ENCODE peak calls at places on chromosomes 5 and 9, in eight cellular contexts. Z, M, C, N, P, S, Y and T are unnamed samples.

GRCh38 chr5:36689225-36689624 is 82.8 kb downstream of the SLC1A3 start:
- DNase-seq in Z (no peak), M (peak), C (no peak), Y (peak), S (no peak), N (peak), P (no peak), T (peak)

GRCh38 chr5:125660231-125660895 is 762.8 kb upstream of the GRAMD2B start:
- DNase-seq in S (no peak), Z (no peak), C (peak), N (no peak), Y (peak), M (no peak), P (no peak), T (no peak)

GRCh38 chr9:38643456-38644173 is 23.2 kb upstream of the ANKRD18A start:
- DNase-seq in M (no peak), P (no peak), C (no peak), Y (no peak), N (no peak), S (no peak), Z (no peak), T (no peak)

GRCh38 chr5:133580618-133581017 is 31.7 kb downstream of the FSTL4 start:
- DNase-seq in N (no peak), P (no peak), Y (no peak), S (no peak), Z (no peak), M (no peak), C (no peak), T (no peak)

GRCh38 chr9:82584349-82584846 is 478.5 kb downstream of the RASEF start:
- DNase-seq in Y (no peak), N (no peak), S (no peak), Z (no peak), M (no peak), P (no peak), C (no peak), T (no peak)

GRCh38 chr5:150645070-150645700 is 4.7 kb downstream of the SYNPO start:
- DNase-seq in P (peak), Y (peak), N (no peak), C (peak), S (no peak), M (no peak), Z (no peak), T (no peak)

GRCh38 chr5:143635146-143635752 is 176.7 kb upstream of the HMHB1 start:
- DNase-seq in Y (no peak), C (peak), P (peak), Z (no peak), N (peak), S (no peak), M (no peak), T (peak)

GRCh38 chr9:33289501-33289900 is 815 bp upstream of the NFX1 start:
- DNase-seq in Z (no peak), S (no peak), P (peak), N (no peak), M (peak), C (no peak), Y (no peak), T (no peak)

GRCh38 chr5:178069909-178070308 is 43.4 kb upstream of the N4BP3 start:
- DNase-seq in S (no peak), C (no peak), P (peak), Y (peak), M (no peak), Z (peak), N (peak), T (peak)

GRCh38 chr9:84230355-84231136 is 110.0 kb downstream of the SLC28A3 start:
- DNase-seq in N (no peak), C (peak), Z (peak), M (no peak), S (peak), P (no peak), Y (peak), T (no peak)

GRCh38 chr5:1502737-1503120 is 21.0 kb downstream of the LPCAT1 start:
- DNase-seq in M (no peak), C (no peak), Z (no peak), Y (no peak), N (no peak), P (no peak), S (no peak), T (no peak)

GRCh38 chr5:162911873-162912272 is 525.5 kb upstream of the CCNG1 start:
- DNase-seq in S (no peak), N (no peak), M (no peak), P (no peak), Y (no peak), Z (no peak), C (no peak), T (no peak)

GRCh38 chr5:158897444-158898160 is 202.1 kb downstream of the EBF1 start:
- DNase-seq in S (no peak), P (no peak), N (no peak), M (no peak), C (no peak), Y (no peak), Z (no peak), T (no peak)

GRCh38 chr5:109823597-109823996 is 133.9 kb downstream of the MAN2A1 start:
- DNase-seq in Y (peak), Z (no peak), C (peak), P (no peak), N (peak), S (no peak), M (no peak), T (peak)

GRCh38 chr5:139574641-139575312 is 13.6 kb downstream of the UBE2D2 start:
- DNase-seq in M (no peak), Y (peak), Z (no peak), C (peak), P (peak), S (no peak), N (peak), T (peak)

GRCh38 chr5:32711693-32712462 is 757 bp downstream of the NPR3 start:
- DNase-seq in C (no peak), P (no peak), S (no peak), M (no peak), Z (peak), N (peak), Y (peak), T (no peak)

GRCh38 chr9:115134941-115135340 is 17.0 kb upstream of the TNC start:
- DNase-seq in N (no peak), Z (no peak), S (peak), Y (no peak), C (no peak), M (no peak), P (no peak), T (no peak)

GRCh38 chr9:120985759-120986353 is 59.3 kb upstream of the TRAF1 start:
- DNase-seq in M (no peak), S (peak), Y (peak), Z (no peak), C (peak), P (peak), N (peak), T (peak)

GRCh38 chr5:62977641-62978040 is 399.0 kb downstream of the LRRC70 start:
- DNase-seq in N (no peak), P (no peak), Y (no peak), C (no peak), S (no peak), Z (no peak), M (no peak), T (no peak)

GRCh38 chr5:132070460-132071337 is 2.9 kb upstream of the CSF2 start:
- DNase-seq in P (no peak), N (no peak), Z (no peak), S (no peak), C (no peak), Y (peak), M (no peak), T (no peak)

GRCh38 chr5:55407059-55407684 is 99.4 kb downstream of the MTREX start:
- DNase-seq in Z (no peak), P (peak), S (peak), M (no peak), Y (peak), N (peak), C (peak), T (peak)

GRCh38 chr5:116528519-116529234 is 45.9 kb downstream of the SEMA6A start:
- DNase-seq in N (no peak), Z (no peak), S (no peak), P (no peak), M (no peak), Y (no peak), C (no peak), T (no peak)

GRCh38 chr9:78644359-78644758 is 347.4 kb downstream of the PSAT1 start:
- DNase-seq in Z (no peak), M (no peak), S (no peak), P (no peak), C (no peak), N (peak), Y (no peak), T (no peak)

GRCh38 chr9:138028596-138028995 is 151.0 kb downstream of the CACNA1B start:
- DNase-seq in P (no peak), N (no peak), Z (no peak), S (no peak), M (no peak), Y (no peak), C (no peak), T (no peak)

GRCh38 chr5:151205411-151205810 is 18.5 kb downstream of the CCDC69 start:
- DNase-seq in Z (no peak), P (no peak), N (no peak), M (peak), Y (no peak), C (no peak), S (no peak), T (no peak)

GRCh38 chr9:108186996-108187395 is 668.8 kb downstream of the ACTL7B start:
- DNase-seq in S (no peak), Y (peak), C (peak), M (no peak), P (no peak), N (no peak), Z (no peak), T (no peak)

GRCh38 chr5:124025306-124025705 is 513.3 kb downstream of the CSNK1G3 start:
- DNase-seq in P (no peak), N (no peak), S (no peak), Z (no peak), Y (no peak), M (no peak), C (no peak), T (no peak)

GRCh38 chr5:173802670-173803165 is 85.4 kb upstream of the CPEB4 start:
- DNase-seq in Y (peak), C (no peak), N (peak), M (no peak), P (peak), Z (no peak), S (no peak), T (peak)

GRCh38 chr9:132207839-132208615 is 46.2 kb downstream of the NTNG2 start:
- DNase-seq in Y (no peak), P (no peak), S (no peak), M (no peak), Z (no peak), N (no peak), C (no peak), T (no peak)

GRCh38 chr9:76349865-76350264 is 44.4 kb downstream of the RFK start:
- DNase-seq in C (no peak), N (no peak), Z (no peak), M (no peak), Y (no peak), P (no peak), S (no peak), T (no peak)

GRCh38 chr5:74296685-74297084 is 343.8 kb downstream of the ENC1 start:
- DNase-seq in N (peak), Y (no peak), C (no peak), Z (no peak), M (no peak), P (no peak), S (no peak), T (peak)

GRCh38 chr5:1795506-1795905 is 4.1 kb downstream of the MRPL36 start:
- DNase-seq in Z (no peak), C (no peak), P (no peak), S (no peak), M (no peak), Y (no peak), N (no peak), T (no peak)

GRCh38 chr5:131867524-131867923 is 70.7 kb upstream of the FNIP1 start:
- DNase-seq in M (no peak), S (no peak), P (no peak), N (no peak), C (no peak), Z (no peak), Y (no peak), T (no peak)

GRCh38 chr5:24742334-24742733 is 97.6 kb upstream of the CDH10 start:
- DNase-seq in Z (no peak), N (no peak), M (no peak), P (no peak), C (no peak), Y (no peak), S (no peak), T (no peak)

GRCh38 chr5:80620206-80620605 is 34.2 kb upstream of the MSH3 start:
- DNase-seq in C (no peak), S (no peak), P (no peak), Z (no peak), Y (peak), M (no peak), N (no peak), T (no peak)

GRCh38 chr5:76831108-76831447 is 12.2 kb downstream of the F2RL1 start:
- DNase-seq in Y (peak), S (no peak), C (no peak), N (peak), M (peak), Z (no peak), P (no peak), T (peak)

GRCh38 chr5:42005561-42006153 is 80.6 kb downstream of the FBXO4 start:
- DNase-seq in Z (no peak), N (peak), S (no peak), Y (peak), P (peak), M (no peak), C (no peak), T (peak)

GRCh38 chr9:111483862-111484563 is at the start of gene ECPAS:
- DNase-seq in S (peak), M (peak), Z (peak), Y (peak), P (peak), C (peak), N (peak), T (peak)